ENCODE peak calls at places on chromosome 5, in four cellular contexts. C is breast epithelium; A is lower lobe of right lung; K is CD8-positive, alpha-beta memory T cell. E is an unnamed sample.

GRCh38 chr5:176700239-176700847 is 53.1 kb downstream of the TSPAN17 start:
- DNase-seq in C (no peak), A (no peak), K (no peak), E (no peak)

GRCh38 chr5:59356813-59357381 is 536.6 kb downstream of the PDE4D start:
- DNase-seq in C (no peak), A (peak), K (no peak), E (no peak)

GRCh38 chr5:191949-192690 is 825 bp downstream of the LRRC14B start:
- DNase-seq in C (peak), A (no peak), K (peak), E (no peak)

GRCh38 chr5:139982975-139983240 is 60.2 kb downstream of the NRG2 start:
- DNase-seq in C (no peak), A (no peak), K (no peak), E (no peak)

GRCh38 chr5:31362931-31363568 is 168.8 kb downstream of the DROSHA start:
- DNase-seq in C (no peak), A (no peak), K (no peak), E (no peak)

GRCh38 chr5:135221696-135222095 is 177.3 kb downstream of the MACROH2A1 start:
- DNase-seq in C (no peak), A (no peak), K (no peak), E (no peak)

GRCh38 chr5:22970956-22971618 is 117.9 kb upstream of the CDH12 start:
- DNase-seq in C (no peak), A (no peak), K (no peak), E (no peak)

GRCh38 chr5:474826-475661 is 32.1 kb downstream of the EXOC3 start:
- DNase-seq in C (no peak), A (peak), K (peak), E (no peak)

GRCh38 chr5:88675159-88675757 is 207.7 kb downstream of the MEF2C start:
- DNase-seq in C (no peak), A (no peak), K (no peak), E (no peak)

GRCh38 chr5:141516648-141517025 is 27.8 kb downstream of the PCDHGC5 start:
- DNase-seq in C (no peak), A (no peak), K (no peak), E (no peak)

GRCh38 chr5:137619191-137619870 is 116.6 kb downstream of the KLHL3 start:
- DNase-seq in C (no peak), A (peak), K (no peak), E (no peak)

GRCh38 chr5:775960-776861 is 8.3 kb downstream of the ZDHHC11B start:
- DNase-seq in C (no peak), A (no peak), K (no peak), E (no peak)

GRCh38 chr5:57442080-57442839 is 40.4 kb downstream of the ACTBL2 start:
- DNase-seq in C (no peak), A (no peak), K (no peak), E (no peak)

GRCh38 chr5:1670342-1670741 is 129.3 kb downstream of the MRPL36 start:
- DNase-seq in C (no peak), A (no peak), K (no peak), E (no peak)

GRCh38 chr5:138662599-138662998 is 87.4 kb upstream of the HSPA9 start:
- DNase-seq in C (no peak), A (no peak), K (no peak), E (no peak)

GRCh38 chr5:43642428-43642827 is 39.4 kb downstream of the NNT start:
- DNase-seq in C (no peak), A (no peak), K (no peak), E (no peak)

GRCh38 chr5:73218552-73219171 is 45.7 kb downstream of the TMEM174 start:
- DNase-seq in C (no peak), A (no peak), K (no peak), E (no peak)

GRCh38 chr5:41503321-41503720 is 7.1 kb downstream of the PLCXD3 start:
- DNase-seq in C (no peak), A (no peak), K (no peak), E (no peak)

GRCh38 chr5:141326088-141326854 is 4.0 kb upstream of the PCDHGA1 start:
- DNase-seq in C (peak), A (peak), K (peak), E (peak)

GRCh38 chr5:142869883-142870282 is 99.7 kb downstream of the ARHGAP26 start:
- DNase-seq in C (no peak), A (no peak), K (no peak), E (no peak)

GRCh38 chr5:179864686-179865085 is 6.1 kb upstream of the MRNIP start:
- DNase-seq in C (no peak), A (no peak), K (no peak), E (no peak)

GRCh38 chr5:179860301-179860700 is 1.7 kb upstream of the MRNIP start:
- DNase-seq in C (no peak), A (no peak), K (no peak), E (no peak)

GRCh38 chr5:179862891-179863290 is 4.3 kb upstream of the MRNIP start:
- DNase-seq in C (no peak), A (no peak), K (no peak), E (no peak)

GRCh38 chr5:179863449-179864085 is 5.0 kb upstream of the MRNIP start:
- DNase-seq in C (no peak), A (no peak), K (no peak), E (no peak)

GRCh38 chr5:179862296-179862695 is 3.7 kb upstream of the MRNIP start:
- DNase-seq in C (no peak), A (no peak), K (no peak), E (no peak)
- H3K27ac ChIP-seq in C (no peak), A (no peak), K (no peak), E (no peak)

GRCh38 chr5:132461671-132462070 is 28.9 kb downstream of the IRF1 start:
- DNase-seq in C (no peak), A (no peak), K (no peak), E (no peak)

GRCh38 chr5:132465095-132465707 is 25.4 kb downstream of the IRF1 start:
- DNase-seq in C (no peak), A (no peak), K (no peak), E (no peak)

GRCh38 chr5:132464155-132464939 is 26.2 kb downstream of the IRF1 start:
- DNase-seq in C (no peak), A (no peak), K (no peak), E (no peak)

GRCh38 chr5:132462856-132463745 is 27.5 kb downstream of the IRF1 start:
- DNase-seq in C (no peak), A (no peak), K (no peak), E (no peak)

GRCh38 chr5:132463808-132464154 is 26.8 kb downstream of the IRF1 start:
- DNase-seq in C (no peak), A (no peak), K (no peak), E (no peak)
- H3K27ac ChIP-seq in C (peak), A (peak), K (peak), E (no peak)

DNA sequence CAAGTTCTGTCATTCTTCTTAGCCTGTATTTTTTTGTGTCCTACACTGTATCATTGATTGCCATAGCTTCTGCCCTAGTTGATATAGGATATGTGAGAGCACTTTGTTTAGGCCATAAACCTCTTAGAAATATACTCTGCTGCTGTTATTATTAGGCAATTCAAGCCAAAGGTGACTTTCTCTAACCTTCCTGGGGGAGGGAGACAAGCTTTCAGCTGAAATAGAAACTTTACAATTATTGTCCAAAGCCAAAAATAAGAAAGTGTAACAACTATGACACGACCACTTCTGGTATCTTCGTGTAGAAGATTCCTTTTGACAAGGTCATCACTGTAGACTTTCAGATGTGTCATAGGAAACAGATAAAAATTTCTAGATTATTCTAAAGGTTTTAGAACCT is 12.2 kb upstream of the CSNK1A1 start:
- DNase-seq in C (no peak), A (no peak), K (no peak), E (no peak)
- H3K27ac ChIP-seq in C (peak), A (peak), K (no peak), E (no peak)

GRCh38 chr5:10556893-10557746 is 6.8 kb upstream of the ANKRD33B start:
- DNase-seq in C (no peak), A (no peak), K (no peak), E (no peak)
- H3K27ac ChIP-seq in C (no peak), A (no peak), K (no peak), E (peak)

GRCh38 chr5:55633574-55634203 is 78.4 kb downstream of the SLC38A9 start:
- DNase-seq in C (no peak), A (no peak), K (no peak), E (no peak)
- H3K27ac ChIP-seq in C (peak), A (peak), K (no peak), E (no peak)